ENCODE peak calls at places on chromosomes 7 and 10, in six cellular contexts. One of them, this sample, is unnamed.

GRCh38 chr7:24290004-24290641 is 6.1 kb downstream of the NPY start:
- DNase-seq in mesothelial cell of epicardium: no peak
- DNase-seq in IMR-90: peak
- DNase-seq in neural crest cell: no peak
- DNase-seq in astrocyte of the spinal cord: peak
- DNase-seq in AG04450: no peak
- DNase-seq in this sample: peak

GRCh38 chr7:55787796-55788195 is 74.8 kb downstream of the SEPTIN14 start:
- DNase-seq in astrocyte of the spinal cord: no peak
- DNase-seq in mesothelial cell of epicardium: no peak
- DNase-seq in IMR-90: no peak
- DNase-seq in AG04450: no peak
- DNase-seq in neural crest cell: no peak
- DNase-seq in this sample: no peak

GRCh38 chr7:20435305-20435704 is 104.6 kb downstream of the ITGB8 start:
- DNase-seq in AG04450: no peak
- DNase-seq in mesothelial cell of epicardium: no peak
- DNase-seq in IMR-90: no peak
- DNase-seq in neural crest cell: no peak
- DNase-seq in astrocyte of the spinal cord: no peak
- DNase-seq in this sample: no peak

GRCh38 chr10:96441126-96441905 is 72.4 kb downstream of the TLL2 start:
- DNase-seq in astrocyte of the spinal cord: no peak
- DNase-seq in IMR-90: no peak
- DNase-seq in mesothelial cell of epicardium: no peak
- DNase-seq in neural crest cell: no peak
- DNase-seq in AG04450: no peak
- DNase-seq in this sample: no peak

GRCh38 chr7:25665346-25665745 is 437.1 kb upstream of the NPVF start:
- DNase-seq in AG04450: no peak
- DNase-seq in IMR-90: no peak
- DNase-seq in neural crest cell: no peak
- DNase-seq in mesothelial cell of epicardium: no peak
- DNase-seq in astrocyte of the spinal cord: no peak
- DNase-seq in this sample: no peak

GRCh38 chr7:30549933-30550493 is 44.7 kb upstream of the GARS1 start:
- DNase-seq in AG04450: no peak
- DNase-seq in IMR-90: no peak
- DNase-seq in neural crest cell: no peak
- DNase-seq in mesothelial cell of epicardium: no peak
- DNase-seq in astrocyte of the spinal cord: no peak
- DNase-seq in this sample: no peak

GRCh38 chr10:126050301-126050700 is 153.9 kb downstream of the FANK1 start:
- DNase-seq in neural crest cell: no peak
- DNase-seq in mesothelial cell of epicardium: no peak
- DNase-seq in astrocyte of the spinal cord: no peak
- DNase-seq in IMR-90: no peak
- DNase-seq in AG04450: no peak
- DNase-seq in this sample: no peak

GRCh38 chr10:32377458-32378370 is 30.8 kb upstream of the EPC1 start:
- DNase-seq in AG04450: no peak
- DNase-seq in neural crest cell: no peak
- DNase-seq in astrocyte of the spinal cord: peak
- DNase-seq in IMR-90: peak
- DNase-seq in mesothelial cell of epicardium: no peak
- DNase-seq in this sample: no peak

GRCh38 chr7:123271231-123271630 is 71.5 kb upstream of the SLC13A1 start:
- DNase-seq in astrocyte of the spinal cord: peak
- DNase-seq in neural crest cell: no peak
- DNase-seq in mesothelial cell of epicardium: no peak
- DNase-seq in IMR-90: no peak
- DNase-seq in AG04450: no peak
- DNase-seq in this sample: no peak

GRCh38 chr7:154775681-154776080 is 227.2 kb downstream of the PAXIP1 start:
- DNase-seq in neural crest cell: no peak
- DNase-seq in astrocyte of the spinal cord: no peak
- DNase-seq in AG04450: no peak
- DNase-seq in mesothelial cell of epicardium: no peak
- DNase-seq in IMR-90: no peak
- DNase-seq in this sample: no peak

GRCh38 chr7:47635091-47636090 is 53.5 kb upstream of the TNS3 start:
- DNase-seq in AG04450: no peak
- DNase-seq in mesothelial cell of epicardium: no peak
- DNase-seq in IMR-90: no peak
- DNase-seq in astrocyte of the spinal cord: no peak
- DNase-seq in neural crest cell: no peak
- DNase-seq in this sample: no peak

GRCh38 chr10:80411267-80411668 is 2.9 kb downstream of the PRXL2A start:
- DNase-seq in AG04450: no peak
- DNase-seq in astrocyte of the spinal cord: no peak
- DNase-seq in IMR-90: no peak
- DNase-seq in neural crest cell: no peak
- DNase-seq in mesothelial cell of epicardium: no peak
- DNase-seq in this sample: no peak

GRCh38 chr7:95110707-95111106 is 203.3 kb downstream of the PPP1R9A start:
- DNase-seq in IMR-90: no peak
- DNase-seq in mesothelial cell of epicardium: no peak
- DNase-seq in AG04450: no peak
- DNase-seq in astrocyte of the spinal cord: no peak
- DNase-seq in neural crest cell: no peak
- DNase-seq in this sample: no peak

GRCh38 chr10:44935201-44935960 is 24.2 kb upstream of the RASSF4 start:
- DNase-seq in astrocyte of the spinal cord: peak
- DNase-seq in IMR-90: peak
- DNase-seq in AG04450: peak
- DNase-seq in mesothelial cell of epicardium: no peak
- DNase-seq in neural crest cell: no peak
- DNase-seq in this sample: no peak

GRCh38 chr7:88075216-88075615 is 141.2 kb downstream of the ADAM22 start:
- DNase-seq in AG04450: no peak
- DNase-seq in mesothelial cell of epicardium: no peak
- DNase-seq in IMR-90: no peak
- DNase-seq in astrocyte of the spinal cord: no peak
- DNase-seq in neural crest cell: no peak
- DNase-seq in this sample: no peak

GRCh38 chr10:42836771-42837468 is 54.3 kb downstream of the BMS1 start:
- DNase-seq in mesothelial cell of epicardium: no peak
- DNase-seq in neural crest cell: no peak
- DNase-seq in AG04450: no peak
- DNase-seq in astrocyte of the spinal cord: peak
- DNase-seq in IMR-90: peak
- DNase-seq in this sample: peak

GRCh38 chr7:88254721-88255120 is 34.9 kb upstream of the SRI start:
- DNase-seq in IMR-90: no peak
- DNase-seq in AG04450: no peak
- DNase-seq in mesothelial cell of epicardium: no peak
- DNase-seq in neural crest cell: no peak
- DNase-seq in astrocyte of the spinal cord: no peak
- DNase-seq in this sample: no peak

DNA sequence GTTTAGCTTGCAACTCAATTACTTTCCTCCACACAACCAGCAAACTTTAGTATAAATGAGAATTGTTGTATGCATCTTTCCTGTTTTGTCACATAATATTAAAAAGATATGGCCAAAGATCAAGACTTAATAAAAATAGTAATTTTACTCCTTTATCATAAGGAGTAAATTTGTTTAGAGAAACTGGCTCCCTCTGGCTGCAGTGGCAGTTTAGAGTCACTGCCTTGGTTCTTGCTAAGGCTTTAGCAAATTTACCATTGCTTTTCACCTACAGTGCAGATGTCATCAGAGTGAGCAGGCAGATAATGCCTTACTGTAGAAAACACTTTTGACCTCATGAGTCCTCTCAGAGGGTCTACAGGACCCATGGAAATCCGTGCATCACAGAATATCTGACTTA is 2.6 kb downstream of the PRPF18 start:
- DNase-seq in mesothelial cell of epicardium: no peak
- DNase-seq in astrocyte of the spinal cord: no peak
- DNase-seq in AG04450: no peak
- DNase-seq in IMR-90: no peak
- DNase-seq in neural crest cell: no peak
- DNase-seq in this sample: no peak
- TF ChIP-seq CTCF in mesothelial cell of epicardium: no peak
- TF ChIP-seq CTCF in astrocyte of the spinal cord: peak
- TF ChIP-seq CTCF in AG04450: peak
- TF ChIP-seq CTCF in IMR-90: no peak
- TF ChIP-seq CTCF in neural crest cell: no peak
- TF ChIP-seq CTCF in this sample: no peak

GRCh38 chr10:77983384-77984341 is 45.7 kb downstream of the POLR3A start:
- DNase-seq in AG04450: peak
- DNase-seq in astrocyte of the spinal cord: peak
- DNase-seq in IMR-90: peak
- DNase-seq in mesothelial cell of epicardium: no peak
- DNase-seq in neural crest cell: no peak
- DNase-seq in this sample: no peak
- TF ChIP-seq CTCF in AG04450: no peak
- TF ChIP-seq CTCF in astrocyte of the spinal cord: no peak
- TF ChIP-seq CTCF in IMR-90: no peak
- TF ChIP-seq CTCF in mesothelial cell of epicardium: no peak
- TF ChIP-seq CTCF in neural crest cell: no peak
- TF ChIP-seq CTCF in this sample: no peak

GRCh38 chr10:57638411-57638810 is 629.3 kb downstream of the IPMK start:
- DNase-seq in astrocyte of the spinal cord: no peak
- DNase-seq in AG04450: no peak
- DNase-seq in neural crest cell: no peak
- DNase-seq in mesothelial cell of epicardium: no peak
- DNase-seq in IMR-90: no peak
- DNase-seq in this sample: no peak
- TF ChIP-seq CTCF in astrocyte of the spinal cord: no peak
- TF ChIP-seq CTCF in AG04450: no peak
- TF ChIP-seq CTCF in neural crest cell: no peak
- TF ChIP-seq CTCF in mesothelial cell of epicardium: no peak
- TF ChIP-seq CTCF in IMR-90: no peak
- TF ChIP-seq CTCF in this sample: no peak

GRCh38 chr7:108570146-108570755 is 577 bp downstream of the DNAJB9 start:
- DNase-seq in IMR-90: peak
- DNase-seq in AG04450: no peak
- DNase-seq in neural crest cell: no peak
- DNase-seq in astrocyte of the spinal cord: peak
- DNase-seq in mesothelial cell of epicardium: no peak
- DNase-seq in this sample: peak
- TF ChIP-seq CTCF in IMR-90: no peak
- TF ChIP-seq CTCF in AG04450: no peak
- TF ChIP-seq CTCF in neural crest cell: no peak
- TF ChIP-seq CTCF in astrocyte of the spinal cord: no peak
- TF ChIP-seq CTCF in mesothelial cell of epicardium: no peak
- TF ChIP-seq CTCF in this sample: no peak

GRCh38 chr7:149795126-149795525 is 21.7 kb upstream of the ZNF467 start:
- DNase-seq in AG04450: no peak
- DNase-seq in neural crest cell: no peak
- DNase-seq in astrocyte of the spinal cord: no peak
- DNase-seq in IMR-90: no peak
- DNase-seq in mesothelial cell of epicardium: no peak
- DNase-seq in this sample: no peak

GRCh38 chr7:149793261-149793660 is 19.9 kb upstream of the ZNF467 start:
- DNase-seq in mesothelial cell of epicardium: no peak
- DNase-seq in IMR-90: no peak
- DNase-seq in astrocyte of the spinal cord: no peak
- DNase-seq in neural crest cell: no peak
- DNase-seq in AG04450: no peak
- DNase-seq in this sample: no peak

GRCh38 chr7:149797771-149798170 is 24.4 kb upstream of the ZNF467 start:
- DNase-seq in AG04450: no peak
- DNase-seq in astrocyte of the spinal cord: no peak
- DNase-seq in mesothelial cell of epicardium: no peak
- DNase-seq in neural crest cell: no peak
- DNase-seq in IMR-90: no peak
- DNase-seq in this sample: no peak

GRCh38 chr7:149794665-149795064 is 21.3 kb upstream of the ZNF467 start:
- DNase-seq in AG04450: no peak
- DNase-seq in mesothelial cell of epicardium: no peak
- DNase-seq in astrocyte of the spinal cord: no peak
- DNase-seq in neural crest cell: no peak
- DNase-seq in IMR-90: no peak
- DNase-seq in this sample: no peak

DNA sequence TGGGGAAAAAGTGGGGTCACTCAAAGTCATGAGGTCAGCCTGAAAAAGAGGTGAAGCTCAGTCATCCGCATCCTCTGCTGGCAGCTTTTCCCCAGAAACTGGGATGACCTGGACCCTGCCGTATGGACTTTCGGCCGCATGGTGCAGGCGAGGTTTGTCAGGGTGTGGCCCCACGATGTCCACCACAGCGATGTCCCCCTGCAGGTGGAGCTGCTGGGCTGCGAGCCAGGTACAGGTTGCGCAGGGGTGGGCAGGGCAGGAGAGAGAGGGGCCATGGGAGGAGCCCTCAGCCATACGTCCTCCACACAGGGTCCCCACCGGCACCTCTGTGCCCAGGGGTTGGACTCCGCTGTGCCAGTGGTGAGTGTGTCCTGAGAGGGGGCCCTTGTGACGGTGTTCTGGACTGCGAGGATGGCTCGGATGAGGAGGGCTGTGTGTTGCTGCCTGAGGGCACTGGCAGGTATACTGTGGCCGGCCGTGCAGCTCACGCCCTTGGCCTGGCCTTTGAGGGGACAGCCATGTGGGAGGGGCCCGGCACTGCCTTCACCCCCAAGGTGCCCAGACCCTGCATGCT is 23.0 kb upstream of the ZNF467 start:
- DNase-seq in neural crest cell: no peak
- DNase-seq in mesothelial cell of epicardium: no peak
- DNase-seq in IMR-90: no peak
- DNase-seq in AG04450: no peak
- DNase-seq in astrocyte of the spinal cord: no peak
- DNase-seq in this sample: no peak
- TF ChIP-seq CTCF in neural crest cell: no peak
- TF ChIP-seq CTCF in mesothelial cell of epicardium: no peak
- TF ChIP-seq CTCF in IMR-90: no peak
- TF ChIP-seq CTCF in AG04450: no peak
- TF ChIP-seq CTCF in astrocyte of the spinal cord: no peak
- TF ChIP-seq CTCF in this sample: no peak